ENCODE peak calls at places on chromosome 19, in ten cellular contexts. R is stimulated activated CD4-positive, alpha-beta T cell treated with anti-CD3 and anti-CD28 coated beads, Interleukin-4, amount 100 ng/mL, for 1 hour; O is RWPE1; N is dermis microvascular lymphatic vessel endothelial cell; F is HCT116; K is NCI-H460; D is Peyer's patch; A is amniotic epithelial cell; E is T follicular helper cell; S is NCI-H1694 treated with DMSO at 0.1 percent for 48 hours. M is an unnamed sample.
A peak's percentile ranks its signal among the peaks of the same experiment; 100 is the strongest.

GRCh38 chr19:57068921-57069697 is 50.7 kb upstream of the USP29 start:
- DNase-seq in D (no peak), A (no peak), F (no peak), R (no peak), K (no peak), S (no peak), O (no peak), N (no peak), E (no peak), M (no peak)

GRCh38 chr19:32810452-32810851 is 59.1 kb downstream of the SLC7A9 start:
- DNase-seq in N (no peak), R (no peak), D (no peak), O (no peak), A (no peak), S (no peak), E (no peak), F (no peak), K (no peak), M (no peak)

GRCh38 chr19:28706693-28707092 is 506.3 kb downstream of the UQCRFS1 start:
- DNase-seq in E (no peak), O (no peak), S (no peak), K (no peak), D (no peak), R (no peak), F (no peak), A (no peak), N (no peak), M (no peak)

GRCh38 chr19:31223805-31224534 is 125.3 kb downstream of the TSHZ3 start:
- DNase-seq in K (no peak), R (no peak), D (no peak), N (no peak), O (no peak), S (no peak), F (no peak), E (no peak), A (peak; percentile 79), M (no peak)

GRCh38 chr19:18650468-18651001 is 13.7 kb downstream of the KLHL26 start:
- DNase-seq in N (peak; percentile 60), K (peak; percentile 73), F (no peak), A (peak; percentile 47), E (no peak), R (no peak), D (no peak), S (no peak), O (no peak), M (no peak)

GRCh38 chr19:23415561-23416191 is 20.4 kb upstream of the ZNF91 start:
- DNase-seq in O (peak; percentile 30), D (no peak), R (no peak), N (no peak), K (no peak), E (no peak), A (no peak), S (no peak), F (no peak), M (no peak)

GRCh38 chr19:30842926-30843325 is 470.7 kb downstream of the ZNF536 start:
- DNase-seq in R (no peak), D (no peak), F (no peak), K (no peak), N (no peak), S (no peak), O (no peak), E (no peak), A (no peak), M (no peak)

GRCh38 chr19:33397536-33398360 is 24.2 kb downstream of the CEBPG start:
- DNase-seq in F (no peak), D (no peak), K (no peak), O (no peak), S (no peak), E (no peak), R (no peak), N (no peak), A (no peak), M (no peak)

GRCh38 chr19:1238373-1239303 is 833 bp upstream of the CBARP start:
- DNase-seq in D (no peak), F (no peak), E (no peak), R (no peak), A (no peak), N (no peak), O (no peak), K (no peak), S (no peak), M (no peak)

GRCh38 chr19:6216996-6217751 is 62.6 kb downstream of the MLLT1 start:
- DNase-seq in N (no peak), K (no peak), O (no peak), E (no peak), D (no peak), R (no peak), F (no peak), S (no peak), A (peak; percentile 81), M (no peak)

GRCh38 chr19:1525343-1525742 is 1.5 kb downstream of the PLK5 start:
- DNase-seq in S (no peak), O (no peak), A (no peak), K (no peak), E (no peak), D (no peak), F (no peak), R (no peak), N (no peak), M (no peak)

GRCh38 chr19:12156254-12157058 is at the start of gene ZNF625:
- DNase-seq in D (peak; percentile 72), E (no peak), S (peak; percentile 20), R (peak; percentile 25), N (peak; percentile 56), A (peak; percentile 79), F (no peak), K (no peak), O (peak; percentile 82), M (peak; percentile 46)

GRCh38 chr19:44796701-44797115 is 12.2 kb upstream of the BCAM start:
- DNase-seq in K (no peak), N (peak; percentile 61), F (no peak), E (no peak), D (peak; percentile 30), A (peak; percentile 25), S (no peak), R (no peak), O (no peak), M (no peak)

GRCh38 chr19:41521860-41522555 is 54.0 kb upstream of the CEACAM21 start:
- DNase-seq in D (no peak), F (no peak), O (no peak), S (no peak), E (no peak), K (no peak), N (no peak), A (no peak), R (peak; percentile 43), M (no peak)

GRCh38 chr19:926595-927043 is 784 bp downstream of the ARID3A start:
- DNase-seq in F (no peak), E (no peak), K (no peak), R (peak; percentile 48), S (no peak), O (peak; percentile 39), D (peak; percentile 78), A (no peak), N (no peak), M (no peak)

GRCh38 chr19:46840157-46840942 is 10.3 kb downstream of the AP2S1 start:
- DNase-seq in A (peak; percentile 60), K (peak; percentile 56), F (no peak), N (no peak), R (peak; percentile 53), S (peak; percentile 77), E (peak; percentile 29), O (no peak), D (no peak), M (no peak)

GRCh38 chr19:3783660-3784584 is 2.3 kb downstream of the MATK start:
- DNase-seq in E (no peak), S (peak; percentile 26), N (no peak), O (peak; percentile 18), A (no peak), K (no peak), R (peak; percentile 58), F (no peak), D (no peak), M (no peak)

GRCh38 chr19:16564842-16565241 is 7.4 kb downstream of the SLC35E1 start:
- DNase-seq in N (no peak), D (no peak), K (no peak), A (no peak), E (no peak), R (no peak), F (no peak), S (no peak), O (no peak), M (no peak)

GRCh38 chr19:5775668-5776309 is 8.8 kb downstream of the PRR22 start:
- DNase-seq in F (no peak), E (no peak), R (no peak), N (no peak), S (no peak), D (no peak), O (no peak), K (peak; percentile 32), A (peak; percentile 42), M (no peak)

GRCh38 chr19:8631425-8631819 is 989 bp downstream of the NFILZ start:
- DNase-seq in K (no peak), F (no peak), N (no peak), R (no peak), O (no peak), D (no peak), E (no peak), A (no peak), S (no peak), M (no peak)

GRCh38 chr19:28864577-28865042 is 348.3 kb downstream of the UQCRFS1 start:
- DNase-seq in R (no peak), A (no peak), E (no peak), S (no peak), D (no peak), F (no peak), N (no peak), K (no peak), O (no peak), M (no peak)

GRCh38 chr19:19661675-19662251 is 1.7 kb downstream of the ATP13A1 start:
- DNase-seq in N (no peak), R (peak; percentile 15), S (no peak), K (no peak), A (no peak), O (no peak), E (peak; percentile 45), F (no peak), D (peak; percentile 65), M (no peak)

GRCh38 chr19:51316688-51317087 is 5.2 kb downstream of the IGLON5 start:
- DNase-seq in A (no peak), E (no peak), R (no peak), D (no peak), K (no peak), O (no peak), S (no peak), F (no peak), N (no peak), M (no peak)

GRCh38 chr19:2798733-2799132 is 13.4 kb downstream of the THOP1 start:
- DNase-seq in S (no peak), A (no peak), K (no peak), N (no peak), D (no peak), F (no peak), R (no peak), O (no peak), E (no peak), M (no peak)

GRCh38 chr19:48279747-48280146 is 9.9 kb downstream of the ZNF114 start:
- DNase-seq in S (no peak), F (no peak), D (no peak), E (no peak), A (no peak), K (no peak), O (no peak), R (no peak), N (no peak), M (no peak)

GRCh38 chr19:10001899-10002298 is 8.4 kb downstream of the COL5A3 start:
- DNase-seq in A (no peak), R (no peak), O (no peak), D (no peak), N (no peak), K (no peak), E (no peak), S (no peak), F (no peak), M (no peak)

GRCh38 chr19:3381701-3382372 is 15.5 kb downstream of the NFIC start:
- DNase-seq in O (no peak), D (no peak), K (no peak), R (no peak), N (no peak), F (no peak), S (no peak), E (no peak), A (no peak), M (no peak)

GRCh38 chr19:8069116-8069973 is 16.8 kb downstream of the CCL25 start:
- DNase-seq in N (no peak), F (no peak), S (peak; percentile 2), O (no peak), E (no peak), D (no peak), R (no peak), K (no peak), A (no peak), M (no peak)

M was measured in pulmonary artery endothelial cell.